ENCODE peak calls at places on chromosomes 13 and 19, in ten cellular contexts. B is lung, Z is transverse colon, Y is DND-41, V is thoracic aorta, G is pancreas, Q is body of pancreas, M is tibial nerve, O is upper lobe of left lung, X is BE2C. S is an unnamed sample.
A peak's percentile ranks its signal among the peaks of the same experiment; 100 is the strongest.

GRCh38 chr19:45492627-45493470 is 4.0 kb downstream of the RTN2 start:
- DNase-seq in V (no peak), G (no peak), M (no peak), B (no peak), O (peak; percentile 77), Z (peak; percentile 63), Y (no peak), Q (no peak), X (no peak), S (no peak)

GRCh38 chr13:48950507-48950886 is 25.2 kb upstream of the FNDC3A start:
- DNase-seq in Z (no peak), G (no peak), V (no peak), M (no peak), Q (no peak), X (no peak), B (no peak), Y (no peak), O (no peak), S (no peak)

GRCh38 chr13:31159306-31159705 is 2.4 kb downstream of the HSPH1 start:
- DNase-seq in Y (no peak), M (no peak), V (no peak), Z (no peak), B (no peak), Q (no peak), X (no peak), O (no peak), G (no peak), S (no peak)

GRCh38 chr19:44772969-44773368 is 4.7 kb upstream of the CBLC start:
- DNase-seq in V (no peak), O (no peak), X (no peak), B (no peak), M (no peak), Z (no peak), Y (no peak), Q (no peak), G (no peak), S (no peak)

GRCh38 chr19:8305798-8306197 is 2.4 kb downstream of the CD320 start:
- DNase-seq in X (peak; percentile 2), B (peak; percentile 17), Y (peak; percentile 4), M (peak; percentile 3), V (no peak), G (peak; percentile 21), Z (peak; percentile 8), Q (peak; percentile 9), O (peak; percentile 8), S (no peak)

GRCh38 chr13:39362652-39363390 is 240.2 kb downstream of the LHFPL6 start:
- DNase-seq in Z (no peak), V (no peak), M (no peak), B (no peak), X (no peak), Y (no peak), Q (no peak), G (no peak), O (no peak), S (no peak)

GRCh38 chr13:39370554-39370953 is 232.4 kb downstream of the LHFPL6 start:
- DNase-seq in O (no peak), M (no peak), G (no peak), Q (no peak), X (no peak), Y (no peak), Z (no peak), V (no peak), B (no peak), S (no peak)

GRCh38 chr13:31625115-31625514 is 114.2 kb upstream of the RXFP2 start:
- DNase-seq in G (no peak), Z (no peak), Y (no peak), O (no peak), B (no peak), M (no peak), V (no peak), X (no peak), Q (no peak), S (no peak)

GRCh38 chr13:29497137-29497654 is 98.3 kb downstream of the SLC7A1 start:
- DNase-seq in B (no peak), G (no peak), M (peak; percentile 35), O (no peak), Q (peak; percentile 40), Y (no peak), Z (peak; percentile 30), X (no peak), V (no peak), S (no peak)

GRCh38 chr13:27481766-27482165 is 31.4 kb upstream of the MTIF3 start:
- DNase-seq in M (no peak), B (peak; percentile 38), X (peak; percentile 74), V (no peak), O (peak; percentile 69), G (peak; percentile 69), Z (peak; percentile 51), Q (peak; percentile 49), Y (no peak), S (peak; percentile 5)

GRCh38 chr19:11480927-11481776 is at the start of gene ELAVL3:
- DNase-seq in X (peak; percentile 83), V (no peak), M (no peak), Z (no peak), O (no peak), Y (no peak), G (no peak), Q (no peak), B (no peak), S (no peak)

GRCh38 chr13:93861818-93862217 is 617.7 kb downstream of the DCT start:
- DNase-seq in Q (no peak), B (no peak), O (no peak), M (no peak), G (no peak), Y (no peak), V (no peak), Z (no peak), X (peak; percentile 57), S (no peak)

GRCh38 chr13:27954406-27954851 is 14.7 kb downstream of the CDX2 start:
- DNase-seq in B (no peak), V (no peak), Q (peak; percentile 58), M (no peak), O (no peak), G (peak; percentile 80), X (no peak), Y (no peak), Z (peak; percentile 53), S (no peak)

GRCh38 chr13:82772802-82773201 is 1109.5 kb downstream of the SLITRK1 start:
- DNase-seq in X (no peak), Q (no peak), G (no peak), V (no peak), O (no peak), B (no peak), Y (no peak), M (no peak), Z (no peak), S (no peak)

GRCh38 chr13:59332966-59333365 is 830.8 kb downstream of the DIAPH3 start:
- DNase-seq in M (no peak), G (no peak), Q (no peak), B (no peak), O (no peak), Z (no peak), Y (no peak), V (no peak), X (no peak), S (no peak)

GRCh38 chr13:59340581-59340980 is 823.1 kb downstream of the DIAPH3 start:
- DNase-seq in B (no peak), Y (no peak), X (no peak), M (no peak), Q (no peak), V (no peak), G (no peak), Z (no peak), O (no peak), S (no peak)

GRCh38 chr13:59340151-59340550 is 823.6 kb downstream of the DIAPH3 start:
- DNase-seq in Y (no peak), O (no peak), B (no peak), G (no peak), X (no peak), V (no peak), M (no peak), Z (no peak), Q (no peak), S (no peak)

GRCh38 chr13:59342396-59342795 is 821.3 kb downstream of the DIAPH3 start:
- DNase-seq in Z (no peak), B (no peak), Q (no peak), G (no peak), Y (no peak), V (no peak), M (no peak), O (no peak), X (no peak), S (no peak)

DNA sequence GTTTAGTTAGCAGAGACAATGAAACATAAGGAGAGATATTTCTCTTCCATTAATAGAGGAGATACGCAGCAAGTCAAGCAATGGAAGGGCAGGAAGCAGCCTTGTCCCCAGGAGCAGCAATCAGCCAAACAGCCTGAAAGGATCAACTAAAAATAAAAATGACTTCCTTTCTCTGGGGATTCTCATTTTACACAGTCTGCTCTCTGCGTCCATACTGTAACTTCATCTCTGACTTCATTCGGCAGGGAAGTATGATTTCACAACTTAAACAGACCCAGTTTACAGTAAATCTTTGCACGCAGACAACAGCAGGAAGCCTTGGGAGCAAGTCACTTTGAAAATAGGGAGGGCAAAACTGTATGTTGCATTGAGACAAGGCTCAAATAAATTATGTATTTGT is 826.7 kb downstream of the DIAPH3 start:
- DNase-seq in G (no peak), B (no peak), Q (no peak), V (no peak), Y (no peak), M (no peak), X (no peak), O (no peak), Z (no peak), S (no peak)
- H3K9me3 ChIP-seq in G (no peaks in the 10 kb centered on the region), B (no peaks in the 10 kb centered on the region), Q (no peaks in the 10 kb centered on the region), V (no peaks in the 10 kb centered on the region), Y (no peaks in the 10 kb centered on the region), M (no peaks in the 10 kb centered on the region), X (no peaks in the 10 kb centered on the region), O (no peaks in the 10 kb centered on the region), Z (no peaks in the 10 kb centered on the region), S (no peaks in the 10 kb centered on the region)

GRCh38 chr13:23160241-23161175 is 20.3 kb upstream of the SGCG start:
- DNase-seq in Q (no peak), M (no peak), X (no peak), O (no peak), Y (no peak), Z (no peak), G (no peak), V (no peak), B (no peak), S (no peak)
- TF ChIP-seq CTCF in Q (no peak), M (no peak), X (peak; percentile 46), O (no peak), Y (no peak), Z (no peak), G (no peak), V (no peak), B (no peak), S (no peak)

DNA sequence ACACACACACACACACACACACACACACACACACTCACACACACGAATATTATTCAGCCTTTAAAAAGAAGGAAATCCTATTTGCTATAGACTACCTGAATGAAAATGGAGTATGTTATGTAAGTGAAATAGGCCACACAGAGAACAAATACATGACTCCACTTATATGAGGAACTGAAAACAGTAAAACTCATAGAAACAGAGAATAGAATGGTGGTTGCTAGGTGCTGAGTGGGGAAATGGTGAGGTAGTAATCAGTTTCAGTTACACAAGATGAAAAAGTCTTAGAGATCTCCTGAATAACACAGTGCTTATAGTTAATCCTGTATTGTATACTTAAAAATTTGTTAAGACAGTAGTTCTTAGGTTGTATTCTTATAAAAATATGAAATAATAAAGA is 8.2 kb downstream of the ZNF677 start:
- DNase-seq in Y (no peak), Q (no peak), Z (no peak), B (no peak), O (no peak), M (no peak), G (no peak), X (no peak), V (no peak), S (no peak)
- H3K9me3 ChIP-seq in Y (peaks cover 20% of the 10 kb centered on the region), Q (no peaks in the 10 kb centered on the region), Z (peaks cover 72% of the 10 kb centered on the region), B (peaks cover 31% of the 10 kb centered on the region), O (peaks cover 50% of the 10 kb centered on the region), M (peaks cover 75% of the 10 kb centered on the region), G (peaks cover 4% of the 10 kb centered on the region), X (no peaks in the 10 kb centered on the region), V (peaks cover 85% of the 10 kb centered on the region), S (peaks cover 69% of the 10 kb centered on the region)

GRCh38 chr19:41887711-41888382 is 4.9 kb downstream of the ARHGEF1 start:
- DNase-seq in X (no peak), Y (peak; percentile 89), G (peak; percentile 69), Z (peak; percentile 77), M (no peak), O (peak; percentile 91), V (no peak), B (peak; percentile 88), Q (peak; percentile 58), S (peak; percentile 88)
- TF ChIP-seq CTCF in X (no peak), Y (peak; percentile 66), G (no peak), Z (peak; percentile 14), M (no peak), O (peak; percentile 19), V (no peak), B (no peak), Q (peak; percentile 50), S (peak; percentile 54)